ENCODE peak calls at places on chromosomes 4 and X, in four cellular contexts. One of them, this sample, is unnamed. For H3K4me1, the result is how much of the 10 kb centered on the place peaks cover.

GRCh38 chrX:143319526-143319925 is 197.7 kb downstream of the SPANXN3 start:
- DNase-seq in CD4-positive, alpha-beta memory T cell: no peak
- DNase-seq in fibroblast of lung: no peak
- DNase-seq in heart right ventricle: no peak
- DNase-seq in this sample: no peak

GRCh38 chr4:24551492-24552330 is 32.6 kb downstream of the DHX15 start:
- DNase-seq in heart right ventricle: no peak
- DNase-seq in fibroblast of lung: peak
- DNase-seq in CD4-positive, alpha-beta memory T cell: peak
- DNase-seq in this sample: no peak

GRCh38 chrX:79413009-79413408 is 45.9 kb upstream of the ITM2A start:
- DNase-seq in heart right ventricle: no peak
- DNase-seq in CD4-positive, alpha-beta memory T cell: peak
- DNase-seq in fibroblast of lung: no peak
- DNase-seq in this sample: no peak

GRCh38 chrX:40154853-40155616 is 57.3 kb upstream of the BCOR start:
- DNase-seq in heart right ventricle: peak
- DNase-seq in fibroblast of lung: peak
- DNase-seq in CD4-positive, alpha-beta memory T cell: no peak
- DNase-seq in this sample: peak

GRCh38 chrX:70166601-70167590 is 10.4 kb upstream of the DGAT2L6 start:
- DNase-seq in heart right ventricle: no peak
- DNase-seq in CD4-positive, alpha-beta memory T cell: no peak
- DNase-seq in fibroblast of lung: peak
- DNase-seq in this sample: no peak

GRCh38 chrX:56788229-56788628 is 59.2 kb downstream of the NBDY start:
- DNase-seq in CD4-positive, alpha-beta memory T cell: no peak
- DNase-seq in heart right ventricle: no peak
- DNase-seq in fibroblast of lung: no peak
- DNase-seq in this sample: no peak

GRCh38 chr4:47835489-47835888 is 2.4 kb downstream of the CORIN start:
- DNase-seq in heart right ventricle: no peak
- DNase-seq in fibroblast of lung: no peak
- DNase-seq in CD4-positive, alpha-beta memory T cell: no peak
- DNase-seq in this sample: no peak

GRCh38 chr4:138049350-138049749 is 192.8 kb downstream of the SLC7A11 start:
- DNase-seq in CD4-positive, alpha-beta memory T cell: no peak
- DNase-seq in heart right ventricle: no peak
- DNase-seq in fibroblast of lung: no peak
- DNase-seq in this sample: no peak

GRCh38 chrX:134715930-134716619 is 57.8 kb upstream of the PLAC1 start:
- DNase-seq in fibroblast of lung: no peak
- DNase-seq in heart right ventricle: no peak
- DNase-seq in CD4-positive, alpha-beta memory T cell: no peak
- DNase-seq in this sample: peak

GRCh38 chr4:14313757-14314156 is 686.2 kb upstream of the BOD1L1 start:
- DNase-seq in heart right ventricle: no peak
- DNase-seq in CD4-positive, alpha-beta memory T cell: no peak
- DNase-seq in fibroblast of lung: no peak
- DNase-seq in this sample: no peak

GRCh38 chrX:106901341-106901740 is 1.8 kb downstream of the RIPPLY1 start:
- DNase-seq in CD4-positive, alpha-beta memory T cell: no peak
- DNase-seq in fibroblast of lung: no peak
- DNase-seq in heart right ventricle: no peak
- DNase-seq in this sample: no peak

GRCh38 chrX:41452565-41452964 is 5.4 kb downstream of the NYX start:
- DNase-seq in heart right ventricle: no peak
- DNase-seq in CD4-positive, alpha-beta memory T cell: no peak
- DNase-seq in fibroblast of lung: peak
- DNase-seq in this sample: no peak

GRCh38 chr4:105147226-105148151 is 813 bp downstream of the TET2 start:
- DNase-seq in fibroblast of lung: peak
- DNase-seq in CD4-positive, alpha-beta memory T cell: peak
- DNase-seq in heart right ventricle: peak
- DNase-seq in this sample: peak
- H3K4me3 ChIP-seq in fibroblast of lung: peak
- H3K4me3 ChIP-seq in CD4-positive, alpha-beta memory T cell: peak
- H3K4me3 ChIP-seq in heart right ventricle: peak
- H3K4me3 ChIP-seq in this sample: peak

DNA sequence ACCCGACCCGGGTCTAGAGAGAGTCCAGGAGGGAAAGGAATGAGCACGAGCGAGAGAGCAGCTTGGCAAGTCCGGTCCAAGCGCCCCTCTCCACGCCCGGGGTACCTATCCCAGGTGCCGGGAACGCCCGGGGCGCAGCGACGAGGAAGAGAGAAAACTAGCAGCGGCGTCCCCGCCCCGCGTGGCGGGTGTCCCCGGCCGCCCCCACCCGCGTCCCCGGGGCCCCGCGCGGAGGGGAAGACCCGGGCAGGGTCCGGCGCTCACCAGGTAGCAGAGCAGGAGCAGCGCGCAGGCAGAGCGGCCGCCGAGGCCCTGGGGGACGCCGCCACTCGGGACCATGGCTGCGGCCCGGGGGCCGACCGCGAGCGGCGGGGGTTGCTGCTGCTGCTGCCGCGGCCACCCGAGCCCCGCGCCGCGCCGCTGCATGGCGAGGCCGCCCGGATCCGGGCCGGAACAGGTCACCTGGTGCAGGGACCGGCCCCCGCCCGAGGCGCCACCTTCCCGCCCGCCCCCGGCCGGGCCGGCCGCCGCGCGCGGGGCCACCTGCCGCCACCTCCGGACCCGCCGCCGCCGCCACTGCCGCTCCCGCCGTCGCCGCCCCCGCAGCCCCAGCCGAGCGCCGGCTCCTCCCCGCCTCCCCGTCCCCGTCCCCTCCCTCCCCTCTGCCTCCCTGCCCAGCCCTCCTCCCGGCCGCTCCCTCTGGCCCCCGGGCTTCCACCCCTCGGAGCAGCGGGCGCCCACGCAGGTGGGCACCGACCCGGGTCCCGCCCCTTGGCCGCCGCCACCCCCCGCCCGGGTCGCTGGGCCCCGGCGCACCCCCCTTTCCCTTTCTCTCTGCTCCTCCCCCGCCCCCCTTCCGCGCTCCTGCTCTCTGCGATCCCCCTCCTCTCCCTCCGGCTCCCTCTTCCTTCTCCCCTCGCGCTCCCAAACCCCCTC is at the start of gene SEL1L3:
- DNase-seq in heart right ventricle: no peak
- DNase-seq in CD4-positive, alpha-beta memory T cell: peak
- DNase-seq in fibroblast of lung: no peak
- DNase-seq in this sample: peak
- H3K4me1 ChIP-seq in heart right ventricle: under half
- H3K4me1 ChIP-seq in CD4-positive, alpha-beta memory T cell: under half
- H3K4me1 ChIP-seq in fibroblast of lung: under half
- H3K4me1 ChIP-seq in this sample: under half

DNA sequence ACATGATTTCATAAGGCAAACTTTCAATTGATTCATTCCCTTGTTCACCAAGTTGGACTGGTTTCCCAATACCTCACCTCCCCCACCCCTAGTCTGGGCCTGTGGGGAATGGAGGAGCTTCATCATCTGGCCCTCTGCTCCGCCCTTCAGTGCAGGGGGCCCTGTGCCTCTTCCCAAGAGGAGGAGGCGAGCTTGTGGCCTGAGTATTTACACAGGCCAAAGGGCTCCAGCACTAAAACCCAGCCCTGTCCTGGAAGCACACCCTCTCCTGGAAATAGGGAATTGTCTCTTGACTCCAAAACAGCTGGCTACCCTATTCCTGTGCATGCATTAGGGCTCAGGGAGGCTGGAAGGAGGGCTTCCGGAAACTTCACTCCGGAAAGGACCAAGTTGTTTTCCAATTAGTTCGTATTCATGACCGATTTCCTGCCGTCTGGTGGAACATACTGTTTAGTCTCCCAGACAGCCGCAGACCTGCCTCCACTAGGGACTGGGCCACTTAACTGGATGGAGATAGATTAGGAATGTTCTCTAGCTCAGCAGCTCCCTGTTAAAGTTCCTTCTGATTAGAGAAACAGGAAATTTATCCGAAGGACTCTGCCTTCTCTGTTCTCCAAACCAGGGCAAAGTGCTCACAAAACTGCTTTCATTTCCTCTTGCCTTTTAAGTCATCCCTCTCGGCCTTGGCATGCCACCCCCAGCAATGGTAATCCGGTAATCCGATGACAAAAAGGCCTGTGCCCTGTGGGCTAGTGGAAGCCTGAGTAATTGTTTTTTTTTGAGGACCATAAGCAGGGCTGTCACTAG is 5.8 kb downstream of the SRPX2 start:
- DNase-seq in fibroblast of lung: peak
- DNase-seq in CD4-positive, alpha-beta memory T cell: no peak
- DNase-seq in heart right ventricle: peak
- DNase-seq in this sample: peak
- H3K4me3 ChIP-seq in fibroblast of lung: no peak
- H3K4me3 ChIP-seq in CD4-positive, alpha-beta memory T cell: no peak
- H3K4me3 ChIP-seq in heart right ventricle: no peak
- H3K4me3 ChIP-seq in this sample: no peak

GRCh38 chr4:95153182-95153581 is 395.4 kb downstream of the BMPR1B start:
- DNase-seq in fibroblast of lung: no peak
- DNase-seq in heart right ventricle: no peak
- DNase-seq in CD4-positive, alpha-beta memory T cell: no peak
- DNase-seq in this sample: no peak
- H3K4me1 ChIP-seq in fibroblast of lung: under half
- H3K4me1 ChIP-seq in heart right ventricle: under half
- H3K4me1 ChIP-seq in CD4-positive, alpha-beta memory T cell: under half
- H3K4me1 ChIP-seq in this sample: under half

GRCh38 chrX:124984140-124984813 is 335.4 kb upstream of the TEX13C start:
- DNase-seq in heart right ventricle: no peak
- DNase-seq in fibroblast of lung: no peak
- DNase-seq in CD4-positive, alpha-beta memory T cell: no peak
- DNase-seq in this sample: no peak
- H3K4me3 ChIP-seq in heart right ventricle: no peak
- H3K4me3 ChIP-seq in fibroblast of lung: no peak
- H3K4me3 ChIP-seq in CD4-positive, alpha-beta memory T cell: no peak
- H3K4me3 ChIP-seq in this sample: no peak

This sample was measured in body of pancreas.